ENCODE peak calls at places on chromosome 12, in eight cellular contexts. B, E, D, O, X, P, T and U are unnamed samples.

GRCh38 chr12:120821878-120822277 is 82.3 kb downstream of the SPPL3 start:
- DNase-seq in T (no peak), D (no peak), P (no peak), X (no peak), O (no peak), E (no peak), B (no peak), U (no peak)

GRCh38 chr12:64452559-64453329 is 824 bp downstream of the TBK1 start:
- DNase-seq in T (peak; percentile 72), D (no peak), E (no peak), P (no peak), B (no peak), X (no peak), O (no peak), U (no peak)

GRCh38 chr12:104234926-104235499 is 19.4 kb downstream of the TXNRD1 start:
- DNase-seq in P (no peak), X (no peak), D (no peak), E (no peak), T (no peak), O (no peak), B (no peak), U (no peak)

GRCh38 chr12:121925361-121925725 is 7.0 kb downstream of the CFAP251 start:
- DNase-seq in B (no peak), X (no peak), E (no peak), O (no peak), T (no peak), D (no peak), P (no peak), U (no peak)

GRCh38 chr12:104494137-104494815 is 37.5 kb downstream of the CHST11 start:
- DNase-seq in T (peak; percentile 58), D (no peak), O (no peak), E (no peak), B (no peak), X (no peak), P (no peak), U (no peak)

GRCh38 chr12:53781218-53781801 is 29.5 kb upstream of the CISTR start:
- DNase-seq in T (no peak), B (no peak), E (no peak), O (no peak), P (no peak), X (no peak), D (peak; percentile 40), U (no peak)

GRCh38 chr12:85947286-85947685 is 73.2 kb downstream of the NTS start:
- DNase-seq in P (no peak), T (no peak), X (no peak), B (no peak), E (no peak), O (no peak), D (no peak), U (no peak)

GRCh38 chr12:131239384-131240094 is 285.8 kb downstream of the ADGRD1 start:
- DNase-seq in O (no peak), B (no peak), X (no peak), P (no peak), T (no peak), D (no peak), E (no peak), U (no peak)

GRCh38 chr12:51391047-51391837 is at the start of gene GALNT6:
- DNase-seq in E (peak; percentile 9), O (peak; percentile 89), P (no peak), X (peak; percentile 83), T (peak; percentile 82), B (no peak), D (peak; percentile 29), U (no peak)

GRCh38 chr12:25699454-25699853 is 146.4 kb upstream of the LMNTD1 start:
- DNase-seq in X (no peak), T (no peak), O (no peak), B (no peak), D (no peak), E (no peak), P (no peak), U (no peak)

GRCh38 chr12:6925543-6926279 is 2.0 kb upstream of the ATN1 start:
- DNase-seq in P (peak; percentile 76), E (no peak), O (no peak), B (peak; percentile 76), X (no peak), D (peak; percentile 54), T (no peak), U (no peak)

GRCh38 chr12:126747530-126748149 is 1519.3 kb upstream of the TMEM132C start:
- DNase-seq in P (no peak), E (peak; percentile 49), O (peak; percentile 83), X (peak; percentile 27), D (peak; percentile 54), B (peak; percentile 53), T (peak; percentile 63), U (peak; percentile 27)

DNA sequence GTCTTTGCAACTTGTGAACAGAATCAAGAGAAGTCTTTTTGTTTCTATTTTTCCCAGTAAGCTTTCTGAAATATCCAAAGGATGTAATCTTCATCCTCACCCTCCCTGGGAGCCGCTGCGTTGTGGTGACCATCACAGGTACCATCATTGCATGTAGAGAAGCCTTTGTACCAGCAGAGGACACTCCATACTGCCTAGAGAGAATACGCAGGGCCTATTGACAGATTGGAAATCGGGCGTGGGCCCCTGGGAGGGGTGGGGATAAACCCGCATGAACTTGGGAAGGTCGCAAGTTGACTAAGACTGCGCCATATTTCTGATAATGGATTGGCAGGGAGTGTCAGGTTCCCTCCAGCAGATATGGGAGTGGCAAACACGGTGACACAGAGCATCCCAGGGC is 12.7 kb downstream of the KRT1 start:
- DNase-seq in B (no peak), T (no peak), P (no peak), O (no peak), X (no peak), E (no peak), D (no peak), U (no peak)
- TF ChIP-seq CTCF in B (no peak), T (no peak), P (no peak), O (no peak), X (peak; percentile 37), E (no peak), D (no peak), U (no peak)

DNA sequence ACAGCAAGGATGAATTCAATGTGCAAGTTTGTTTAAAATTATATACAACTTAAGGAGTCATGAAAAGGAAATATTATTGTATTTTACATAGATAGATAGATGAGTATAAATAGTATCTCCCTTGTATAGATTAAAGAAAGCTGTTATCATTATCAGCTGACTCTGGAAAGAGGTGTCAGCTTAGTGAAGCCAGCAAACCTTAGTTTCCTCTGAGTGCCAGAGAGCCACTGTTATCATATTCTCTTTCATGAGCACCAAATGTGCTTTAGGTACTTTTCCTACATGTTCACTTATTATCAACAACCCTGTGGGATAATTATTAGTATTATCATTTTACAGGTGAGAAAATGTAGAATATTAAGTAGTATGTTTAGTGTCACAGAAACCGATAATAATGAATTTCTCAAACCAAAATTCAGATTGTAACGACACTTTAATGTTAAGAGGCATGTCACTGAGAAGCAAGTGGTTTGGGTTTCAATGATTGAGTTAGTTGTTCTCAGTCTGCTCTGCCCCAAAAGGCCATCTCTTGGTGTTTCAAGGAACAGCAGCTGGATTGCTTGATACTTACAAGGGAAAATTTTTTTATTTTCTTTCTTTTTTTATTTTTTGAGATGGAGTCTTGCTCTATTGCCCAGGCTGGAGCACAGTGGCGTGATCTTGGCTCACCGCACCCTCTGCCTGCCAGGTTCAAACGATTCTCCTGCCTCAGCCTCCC is 53.7 kb downstream of the PLEKHA5 start:
- DNase-seq in T (peak; percentile 29), E (no peak), O (peak; percentile 18), P (no peak), B (no peak), X (no peak), D (no peak), U (no peak)
- TF ChIP-seq CTCF in T (peak; percentile 8), E (peak; percentile 43), O (peak; percentile 9), P (peak; percentile 41), B (no peak), X (no peak), D (no peak), U (no peak)

GRCh38 chr12:93403988-93404803 is 26.5 kb downstream of the NUDT4 start:
- DNase-seq in O (no peak), E (no peak), T (peak; percentile 32), D (no peak), X (no peak), P (no peak), B (no peak), U (no peak)

GRCh38 chr12:93407963-93408283 is 30.2 kb downstream of the NUDT4 start:
- DNase-seq in T (no peak), X (no peak), D (no peak), E (no peak), P (no peak), B (no peak), O (no peak), U (no peak)

GRCh38 chr12:93402333-93403311 is 24.9 kb downstream of the NUDT4 start:
- DNase-seq in E (no peak), O (no peak), P (no peak), X (no peak), T (no peak), D (no peak), B (no peak), U (no peak)

GRCh38 chr12:93407283-93407962 is 29.7 kb downstream of the NUDT4 start:
- DNase-seq in D (no peak), X (no peak), E (no peak), O (no peak), B (no peak), P (no peak), T (no peak), U (no peak)

GRCh38 chr12:93404961-93405849 is 27.5 kb downstream of the NUDT4 start:
- DNase-seq in E (no peak), P (no peak), T (no peak), D (no peak), O (no peak), X (no peak), B (no peak), U (no peak)
- TF ChIP-seq CTCF in E (no peak), P (no peak), T (no peak), D (no peak), O (no peak), X (no peak), B (no peak), U (no peak)

GRCh38 chr12:47940773-47941474 is 22.5 kb upstream of the TMEM106C start:
- DNase-seq in D (no peak), P (no peak), E (no peak), T (no peak), B (no peak), O (no peak), X (no peak), U (no peak)

GRCh38 chr12:47941475-47942326 is 21.7 kb upstream of the TMEM106C start:
- DNase-seq in O (no peak), X (no peak), D (no peak), B (no peak), E (no peak), T (no peak), P (no peak), U (no peak)

GRCh38 chr12:47938093-47938492 is 25.3 kb upstream of the TMEM106C start:
- DNase-seq in P (no peak), O (no peak), E (no peak), B (no peak), X (no peak), D (no peak), T (peak; percentile 46), U (no peak)

GRCh38 chr12:47939009-47939601 is 24.3 kb upstream of the TMEM106C start:
- DNase-seq in D (no peak), T (no peak), X (no peak), E (no peak), B (no peak), O (no peak), P (no peak), U (no peak)

GRCh38 chr12:47938594-47938993 is 24.8 kb upstream of the TMEM106C start:
- DNase-seq in O (no peak), P (no peak), D (no peak), T (no peak), X (no peak), B (no peak), E (no peak), U (no peak)
- TF ChIP-seq CTCF in O (no peak), P (no peak), D (no peak), T (no peak), X (no peak), B (no peak), E (no peak), U (no peak)